ENCODE peak calls at places on chromosomes 13 and 19, in seven cellular contexts. F is Right ventricle myocardium inferior; C is stimulated activated CD4-positive, alpha-beta T cell treated with anti-CD3 and anti-CD28 coated beads, Interleukin-4, amount 100 ng/mL, for 48 hours; X is ACHN; R is retinal pigment epithelial cell; K is activated gamma-delta T cell treated with anti-CD3 and anti-CD28 coated beads, Interleukin-2, amount 50 U/mL, for 16 hours; P is activated effector memory CD4-positive, alpha-beta T cell treated with Interleukin-2 at 50 U/mL for 16 hours. D is an unnamed sample.

GRCh38 chr19:48630289-48631036 is 6.7 kb downstream of the DBP start:
- DNase-seq in K (no peak), P (no peak), F (peak; percentile 90), R (no peak), C (no peak), X (no peak), D (no peak)

GRCh38 chr13:76349700-76350099 is 536.5 kb downstream of the KCTD12 start:
- DNase-seq in P (no peak), C (no peak), X (no peak), R (peak; percentile 68), K (no peak), F (no peak), D (no peak)

GRCh38 chr19:40005670-40006272 is 8.9 kb downstream of the ZNF546 start:
- DNase-seq in C (no peak), P (no peak), F (no peak), X (no peak), K (no peak), R (no peak), D (no peak)

GRCh38 chr13:101799196-101799595 is 346.7 kb downstream of the ITGBL1 start:
- DNase-seq in X (no peak), R (no peak), C (no peak), F (no peak), K (no peak), P (no peak), D (no peak)

GRCh38 chr19:29667390-29667783 is 2.1 kb downstream of the PLEKHF1 start:
- DNase-seq in X (no peak), P (no peak), F (no peak), C (no peak), K (no peak), R (no peak), D (no peak)

GRCh38 chr19:49718511-49718910 is 27.6 kb downstream of the CPT1C start:
- DNase-seq in K (no peak), R (peak; percentile 58), P (no peak), X (no peak), C (no peak), F (no peak), D (no peak)

GRCh38 chr19:3589949-3590348 is 4.7 kb downstream of the GIPC3 start:
- DNase-seq in K (no peak), R (no peak), C (no peak), P (no peak), X (no peak), F (no peak), D (no peak)

GRCh38 chr13:68056816-68057710 is 826.9 kb upstream of the PCDH9 start:
- DNase-seq in X (peak; percentile 3), C (no peak), F (no peak), R (peak; percentile 3), K (no peak), P (no peak), D (no peak)

GRCh38 chr19:6014551-6015135 is 36.7 kb upstream of the RANBP3 start:
- DNase-seq in C (no peak), X (no peak), K (no peak), F (no peak), R (no peak), P (no peak), D (no peak)

GRCh38 chr13:91630916-91631315 is 232.5 kb downstream of the GPC5 start:
- DNase-seq in F (no peak), P (no peak), C (no peak), X (no peak), K (no peak), R (no peak), D (no peak)

GRCh38 chr13:29111446-29111845 is 291.3 kb downstream of the MTUS2 start:
- DNase-seq in F (no peak), X (no peak), P (no peak), R (no peak), K (no peak), C (no peak), D (no peak)

GRCh38 chr13:77388944-77389616 is 62.2 kb upstream of the MYCBP2 start:
- DNase-seq in C (peak; percentile 7), P (no peak), K (no peak), X (no peak), F (no peak), R (no peak), D (no peak)

GRCh38 chr13:33087091-33087490 is 70.9 kb downstream of the KL start:
- DNase-seq in K (no peak), R (no peak), F (no peak), P (no peak), X (no peak), C (no peak), D (no peak)

GRCh38 chr19:46659151-46660007 is 1.6 kb downstream of the DACT3 start:
- DNase-seq in P (no peak), K (no peak), R (no peak), C (no peak), F (no peak), X (no peak), D (no peak)